ENCODE peak calls at places on chromosomes 7 and 10, in eight cellular contexts. V, X, Q, M, A, E, N and P are unnamed samples.
A peak's percentile ranks its signal among the peaks of the same experiment; 100 is the strongest.

GRCh38 chr10:80829151-80829550 is 291.4 kb downstream of the SH2D4B start:
- DNase-seq in A (no peak), X (no peak), V (no peak), E (no peak), N (no peak), M (no peak), Q (no peak), P (no peak)

GRCh38 chr7:134710854-134711624 is 64.4 kb downstream of the BPGM start:
- DNase-seq in Q (no peak), E (no peak), X (no peak), A (no peak), M (no peak), V (no peak), N (no peak), P (no peak)

GRCh38 chr7:130996205-130996840 is 262.3 kb upstream of the KLF14 start:
- DNase-seq in E (no peak), Q (no peak), X (no peak), N (peak; percentile 46), A (no peak), V (no peak), M (no peak), P (no peak)

GRCh38 chr7:70498232-70498631 is 633.7 kb upstream of the GALNT17 start:
- DNase-seq in N (no peak), E (no peak), A (no peak), V (no peak), Q (no peak), X (no peak), M (no peak), P (no peak)

GRCh38 chr7:8147004-8147403 is 115.0 kb downstream of the ICA1 start:
- DNase-seq in E (no peak), V (no peak), M (peak; percentile 60), A (no peak), Q (no peak), X (no peak), N (no peak), P (no peak)

GRCh38 chr7:142412551-142413193 is 154.8 kb upstream of the PRSS58 start:
- DNase-seq in M (no peak), N (no peak), E (no peak), X (peak; percentile 69), V (no peak), Q (peak; percentile 49), A (no peak), P (no peak)

GRCh38 chr10:116444527-116445142 is 17.0 kb downstream of the PNLIPRP3 start:
- DNase-seq in E (no peak), X (peak; percentile 52), N (no peak), A (no peak), Q (peak; percentile 20), V (no peak), M (no peak), P (no peak)

GRCh38 chr7:1940863-1941262 is 270.8 kb downstream of the ELFN1 start:
- DNase-seq in V (no peak), M (peak; percentile 21), X (no peak), Q (no peak), E (no peak), A (no peak), N (no peak), P (peak; percentile 82)

GRCh38 chr10:21757601-21757901 is 223.5 kb downstream of the MLLT10 start:
- DNase-seq in Q (no peak), N (no peak), M (peak; percentile 41), E (no peak), X (no peak), V (no peak), A (no peak), P (no peak)

GRCh38 chr10:3400368-3400767 is 227.8 kb upstream of the PITRM1 start:
- DNase-seq in V (no peak), X (no peak), M (no peak), N (no peak), Q (no peak), A (no peak), E (no peak), P (no peak)

GRCh38 chr7:47497367-47498096 is 84.4 kb downstream of the TNS3 start:
- DNase-seq in E (no peak), M (no peak), X (no peak), A (no peak), Q (no peak), V (no peak), N (no peak), P (peak; percentile 74)

GRCh38 chr7:77316219-77316978 is 99.8 kb downstream of the GSAP start:
- DNase-seq in A (no peak), N (no peak), V (no peak), Q (no peak), X (no peak), M (no peak), E (no peak), P (no peak)

GRCh38 chr10:5344746-5345145 is 20.0 kb upstream of the UCN3 start:
- DNase-seq in Q (no peak), M (no peak), X (no peak), V (no peak), E (no peak), A (no peak), N (no peak), P (no peak)

GRCh38 chr7:74141705-74142104 is 32.5 kb upstream of the EIF4H start:
- DNase-seq in V (no peak), N (no peak), E (no peak), A (no peak), Q (no peak), M (no peak), X (peak; percentile 46), P (no peak)

GRCh38 chr7:74143383-74143782 is 30.8 kb upstream of the EIF4H start:
- DNase-seq in V (no peak), E (no peak), A (no peak), N (no peak), M (no peak), Q (no peak), X (no peak), P (no peak)

GRCh38 chr7:74134117-74134539 is 40.0 kb upstream of the EIF4H start:
- DNase-seq in X (no peak), Q (no peak), V (no peak), A (no peak), E (no peak), N (no peak), M (no peak), P (no peak)

GRCh38 chr7:74138945-74139843 is 35.0 kb upstream of the EIF4H start:
- DNase-seq in V (no peak), N (no peak), Q (no peak), E (no peak), X (no peak), M (peak; percentile 50), A (no peak), P (no peak)

GRCh38 chr7:74138334-74138867 is 35.8 kb upstream of the EIF4H start:
- DNase-seq in Q (no peak), X (no peak), V (no peak), A (no peak), M (no peak), E (no peak), N (no peak), P (no peak)
- H3K4me3 ChIP-seq in Q (no peak overlapping the region), X (no peak overlapping the region), V (no peak overlapping the region), A (no peak overlapping the region), M (no peak overlapping the region), E (no peak overlapping the region), N (no peak overlapping the region), P (no peak overlapping the region)

GRCh38 chr7:94405506-94405905 is 10.8 kb downstream of the COL1A2 start:
- DNase-seq in Q (no peak), N (no peak), A (no peak), V (no peak), M (no peak), E (no peak), X (no peak), P (no peak)
- TF ChIP-seq POLR2A in Q (no peak), N (no peak), A (no peak), V (no peak), M (no peak), E (no peak), X (no peak), P (no peak)

DNA sequence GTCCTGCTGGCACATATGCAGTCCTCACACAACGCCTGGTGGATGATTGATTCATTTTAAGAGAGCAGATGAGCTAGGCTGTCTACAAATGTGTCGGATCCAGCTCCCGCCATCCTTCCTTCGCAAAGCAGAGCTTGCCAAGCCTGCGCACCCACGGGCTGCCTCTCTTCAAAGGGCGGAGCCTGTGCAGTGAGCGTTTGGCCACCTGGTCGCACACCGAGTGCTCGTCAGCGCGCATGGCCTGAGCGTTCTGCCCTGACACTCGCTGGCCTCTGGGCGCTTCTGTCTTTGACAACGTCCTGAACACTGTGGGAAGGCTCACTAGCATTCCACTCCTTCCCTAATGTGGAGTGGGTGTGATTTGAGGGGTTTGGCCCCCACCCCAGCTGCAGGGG is 47.1 kb upstream of the TMEM72 start:
- DNase-seq in A (peak; percentile 58), E (no peak), N (no peak), Q (no peak), M (peak; percentile 45), X (no peak), V (no peak), P (no peak)
- H3K4me3 ChIP-seq in A (peak overlapping the region; percentile 54), E (peak overlapping the region; percentile 25), N (peak overlapping the region; percentile 45), Q (peak overlapping the region; percentile 54), M (peak overlapping the region; percentile 60), X (peak overlapping the region; percentile 51), V (peak overlapping the region; percentile 33), P (peak overlapping the region; percentile 37)

DNA sequence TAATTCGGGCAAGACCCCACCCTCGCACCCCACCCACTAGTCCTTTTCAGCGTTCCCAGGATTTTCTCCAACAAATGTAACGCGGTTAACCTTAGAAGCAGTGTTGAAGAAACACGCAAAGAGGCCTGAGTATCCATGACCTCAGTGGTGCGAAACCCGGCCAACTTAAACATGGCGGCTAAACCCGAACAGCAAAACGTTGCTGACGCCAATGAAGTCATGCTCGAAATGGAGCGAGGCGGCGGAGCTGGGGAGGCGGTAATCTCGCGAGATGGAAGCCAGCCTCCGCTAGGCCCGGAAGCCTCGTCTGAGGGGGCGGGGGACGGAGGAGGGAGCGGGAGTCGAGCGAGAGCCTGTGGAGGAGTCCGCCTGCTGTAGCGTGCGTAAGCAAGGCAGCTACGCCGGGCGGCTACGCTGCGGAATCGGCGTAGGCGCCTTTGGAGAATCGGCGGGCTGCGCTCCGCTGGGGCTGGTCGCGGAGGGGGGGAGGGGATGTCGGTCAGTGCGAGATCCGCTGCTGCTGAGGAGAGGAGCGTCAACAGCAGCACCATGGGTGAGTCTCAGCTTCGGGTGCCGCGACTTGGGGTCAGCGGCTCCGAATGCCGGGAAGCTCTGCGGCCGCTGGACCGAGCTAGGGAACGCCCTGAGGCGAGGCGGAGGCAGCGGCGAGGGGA is at the start of gene SEPTIN7:
- DNase-seq in N (peak; percentile 98), E (peak; percentile 99), Q (peak; percentile 92), X (peak; percentile 97), M (peak; percentile 99), V (peak; percentile 99), A (peak; percentile 98), P (peak; percentile 100)
- TF ChIP-seq POLR2A in N (no peak), E (peak; percentile 84), Q (peak; percentile 57), X (peak; percentile 43), M (no peak), V (peak; percentile 85), A (peak; percentile 51), P (peak; percentile 55)